ENCODE peak calls at places on chromosomes 2 and 18, in nine cellular contexts. One of them, this sample, is unnamed.

GRCh38 chr2:168599738-168600137 is 143.7 kb downstream of the CERS6 start:
- DNase-seq in cardiac muscle cell: no peak
- DNase-seq in heart left ventricle: no peak
- DNase-seq in GM10248: no peak
- DNase-seq in tibial nerve: no peak
- DNase-seq in brain microvascular endothelial cell: no peak
- DNase-seq in astrocyte: no peak
- DNase-seq in lower lobe of right lung: no peak
- DNase-seq in fibroblast of pulmonary artery: no peak
- DNase-seq in this sample: no peak

GRCh38 chr2:119263656-119264055 is 40.0 kb downstream of the STEAP3 start:
- DNase-seq in cardiac muscle cell: no peak
- DNase-seq in heart left ventricle: no peak
- DNase-seq in GM10248: no peak
- DNase-seq in tibial nerve: no peak
- DNase-seq in brain microvascular endothelial cell: no peak
- DNase-seq in astrocyte: no peak
- DNase-seq in lower lobe of right lung: no peak
- DNase-seq in fibroblast of pulmonary artery: no peak
- DNase-seq in this sample: no peak

GRCh38 chr2:72078773-72079172 is 68.9 kb downstream of the CYP26B1 start:
- DNase-seq in cardiac muscle cell: no peak
- DNase-seq in heart left ventricle: no peak
- DNase-seq in GM10248: no peak
- DNase-seq in tibial nerve: no peak
- DNase-seq in brain microvascular endothelial cell: no peak
- DNase-seq in astrocyte: no peak
- DNase-seq in lower lobe of right lung: no peak
- DNase-seq in fibroblast of pulmonary artery: no peak
- DNase-seq in this sample: no peak

GRCh38 chr2:240501531-240501991 is 56.2 kb downstream of the ANKMY1 start:
- DNase-seq in cardiac muscle cell: no peak
- DNase-seq in heart left ventricle: no peak
- DNase-seq in GM10248: no peak
- DNase-seq in tibial nerve: peak
- DNase-seq in brain microvascular endothelial cell: no peak
- DNase-seq in astrocyte: no peak
- DNase-seq in lower lobe of right lung: peak
- DNase-seq in fibroblast of pulmonary artery: no peak
- DNase-seq in this sample: no peak

GRCh38 chr18:47413327-47413726 is 161.9 kb upstream of the SKOR2 start:
- DNase-seq in cardiac muscle cell: peak
- DNase-seq in heart left ventricle: no peak
- DNase-seq in GM10248: no peak
- DNase-seq in tibial nerve: no peak
- DNase-seq in brain microvascular endothelial cell: no peak
- DNase-seq in astrocyte: no peak
- DNase-seq in lower lobe of right lung: no peak
- DNase-seq in fibroblast of pulmonary artery: no peak
- DNase-seq in this sample: no peak

GRCh38 chr2:209719034-209719433 is 52.6 kb upstream of the UNC80 start:
- DNase-seq in cardiac muscle cell: no peak
- DNase-seq in heart left ventricle: no peak
- DNase-seq in GM10248: no peak
- DNase-seq in tibial nerve: no peak
- DNase-seq in brain microvascular endothelial cell: no peak
- DNase-seq in astrocyte: no peak
- DNase-seq in lower lobe of right lung: no peak
- DNase-seq in fibroblast of pulmonary artery: no peak
- DNase-seq in this sample: no peak

GRCh38 chr2:18804540-18804939 is 215.2 kb upstream of the NT5C1B start:
- DNase-seq in cardiac muscle cell: no peak
- DNase-seq in heart left ventricle: no peak
- DNase-seq in GM10248: no peak
- DNase-seq in tibial nerve: no peak
- DNase-seq in brain microvascular endothelial cell: no peak
- DNase-seq in astrocyte: no peak
- DNase-seq in lower lobe of right lung: no peak
- DNase-seq in fibroblast of pulmonary artery: peak
- DNase-seq in this sample: peak

GRCh38 chr2:162967137-162967536 is 128.6 kb upstream of the KCNH7 start:
- DNase-seq in cardiac muscle cell: no peak
- DNase-seq in heart left ventricle: no peak
- DNase-seq in GM10248: no peak
- DNase-seq in tibial nerve: no peak
- DNase-seq in brain microvascular endothelial cell: no peak
- DNase-seq in astrocyte: no peak
- DNase-seq in lower lobe of right lung: no peak
- DNase-seq in fibroblast of pulmonary artery: no peak
- DNase-seq in this sample: no peak

GRCh38 chr2:232132179-232132578 is 170.7 kb downstream of the DIS3L2 start:
- DNase-seq in cardiac muscle cell: no peak
- DNase-seq in heart left ventricle: no peak
- DNase-seq in GM10248: no peak
- DNase-seq in tibial nerve: no peak
- DNase-seq in brain microvascular endothelial cell: no peak
- DNase-seq in astrocyte: no peak
- DNase-seq in lower lobe of right lung: no peak
- DNase-seq in fibroblast of pulmonary artery: no peak
- DNase-seq in this sample: no peak

GRCh38 chr2:221205103-221205502 is 367.0 kb downstream of the EPHA4 start:
- DNase-seq in cardiac muscle cell: no peak
- DNase-seq in heart left ventricle: no peak
- DNase-seq in GM10248: no peak
- DNase-seq in tibial nerve: no peak
- DNase-seq in brain microvascular endothelial cell: no peak
- DNase-seq in astrocyte: no peak
- DNase-seq in lower lobe of right lung: no peak
- DNase-seq in fibroblast of pulmonary artery: no peak
- DNase-seq in this sample: no peak

GRCh38 chr18:44630118-44630517 is 50.6 kb upstream of the SETBP1 start:
- DNase-seq in cardiac muscle cell: no peak
- DNase-seq in heart left ventricle: no peak
- DNase-seq in GM10248: no peak
- DNase-seq in tibial nerve: no peak
- DNase-seq in brain microvascular endothelial cell: no peak
- DNase-seq in astrocyte: no peak
- DNase-seq in lower lobe of right lung: no peak
- DNase-seq in fibroblast of pulmonary artery: no peak
- DNase-seq in this sample: no peak

GRCh38 chr18:75201936-75202335 is 7.0 kb downstream of the PTGR3 start:
- DNase-seq in cardiac muscle cell: no peak
- DNase-seq in heart left ventricle: no peak
- DNase-seq in GM10248: no peak
- DNase-seq in tibial nerve: no peak
- DNase-seq in brain microvascular endothelial cell: no peak
- DNase-seq in astrocyte: no peak
- DNase-seq in lower lobe of right lung: no peak
- DNase-seq in fibroblast of pulmonary artery: no peak
- DNase-seq in this sample: no peak

GRCh38 chr2:224584111-224584764 is 925 bp downstream of the CUL3 start:
- DNase-seq in cardiac muscle cell: peak
- DNase-seq in heart left ventricle: peak
- DNase-seq in GM10248: peak
- DNase-seq in tibial nerve: no peak
- DNase-seq in brain microvascular endothelial cell: peak
- DNase-seq in astrocyte: peak
- DNase-seq in lower lobe of right lung: peak
- DNase-seq in fibroblast of pulmonary artery: peak
- DNase-seq in this sample: peak

GRCh38 chr2:205612661-205613060 is 69.6 kb upstream of the NRP2 start:
- DNase-seq in cardiac muscle cell: peak
- DNase-seq in heart left ventricle: no peak
- DNase-seq in GM10248: peak
- DNase-seq in tibial nerve: no peak
- DNase-seq in brain microvascular endothelial cell: no peak
- DNase-seq in astrocyte: no peak
- DNase-seq in lower lobe of right lung: no peak
- DNase-seq in fibroblast of pulmonary artery: no peak
- DNase-seq in this sample: no peak

GRCh38 chr2:73202156-73203054 is at the start of gene NOTO:
- DNase-seq in cardiac muscle cell: peak
- DNase-seq in heart left ventricle: no peak
- DNase-seq in GM10248: no peak
- DNase-seq in tibial nerve: no peak
- DNase-seq in brain microvascular endothelial cell: no peak
- DNase-seq in astrocyte: no peak
- DNase-seq in lower lobe of right lung: no peak
- DNase-seq in fibroblast of pulmonary artery: peak
- DNase-seq in this sample: no peak
- TF ChIP-seq CTCF in cardiac muscle cell: no peak
- TF ChIP-seq CTCF in heart left ventricle: no peak
- TF ChIP-seq CTCF in GM10248: no peak
- TF ChIP-seq CTCF in tibial nerve: no peak
- TF ChIP-seq CTCF in brain microvascular endothelial cell: no peak
- TF ChIP-seq CTCF in astrocyte: no peak
- TF ChIP-seq CTCF in lower lobe of right lung: no peak
- TF ChIP-seq CTCF in fibroblast of pulmonary artery: no peak
- TF ChIP-seq CTCF in this sample: no peak

GRCh38 chr18:7872569-7872968 is 305.5 kb downstream of the PTPRM start:
- DNase-seq in cardiac muscle cell: peak
- DNase-seq in heart left ventricle: no peak
- DNase-seq in GM10248: no peak
- DNase-seq in tibial nerve: no peak
- DNase-seq in brain microvascular endothelial cell: peak
- DNase-seq in astrocyte: peak
- DNase-seq in lower lobe of right lung: no peak
- DNase-seq in fibroblast of pulmonary artery: peak
- DNase-seq in this sample: peak
- TF ChIP-seq CTCF in cardiac muscle cell: peak
- TF ChIP-seq CTCF in heart left ventricle: no peak
- TF ChIP-seq CTCF in GM10248: no peak
- TF ChIP-seq CTCF in tibial nerve: no peak
- TF ChIP-seq CTCF in brain microvascular endothelial cell: peak
- TF ChIP-seq CTCF in astrocyte: no peak
- TF ChIP-seq CTCF in lower lobe of right lung: no peak
- TF ChIP-seq CTCF in fibroblast of pulmonary artery: peak
- TF ChIP-seq CTCF in this sample: no peak

GRCh38 chr2:42385225-42385624 is 24.2 kb upstream of the COX7A2L start:
- DNase-seq in cardiac muscle cell: peak
- DNase-seq in heart left ventricle: no peak
- DNase-seq in GM10248: no peak
- DNase-seq in tibial nerve: no peak
- DNase-seq in brain microvascular endothelial cell: no peak
- DNase-seq in astrocyte: no peak
- DNase-seq in lower lobe of right lung: no peak
- DNase-seq in fibroblast of pulmonary artery: peak
- DNase-seq in this sample: no peak
- TF ChIP-seq CTCF in cardiac muscle cell: peak
- TF ChIP-seq CTCF in heart left ventricle: no peak
- TF ChIP-seq CTCF in GM10248: no peak
- TF ChIP-seq CTCF in tibial nerve: no peak
- TF ChIP-seq CTCF in brain microvascular endothelial cell: peak
- TF ChIP-seq CTCF in astrocyte: peak
- TF ChIP-seq CTCF in lower lobe of right lung: no peak
- TF ChIP-seq CTCF in fibroblast of pulmonary artery: peak
- TF ChIP-seq CTCF in this sample: peak

DNA sequence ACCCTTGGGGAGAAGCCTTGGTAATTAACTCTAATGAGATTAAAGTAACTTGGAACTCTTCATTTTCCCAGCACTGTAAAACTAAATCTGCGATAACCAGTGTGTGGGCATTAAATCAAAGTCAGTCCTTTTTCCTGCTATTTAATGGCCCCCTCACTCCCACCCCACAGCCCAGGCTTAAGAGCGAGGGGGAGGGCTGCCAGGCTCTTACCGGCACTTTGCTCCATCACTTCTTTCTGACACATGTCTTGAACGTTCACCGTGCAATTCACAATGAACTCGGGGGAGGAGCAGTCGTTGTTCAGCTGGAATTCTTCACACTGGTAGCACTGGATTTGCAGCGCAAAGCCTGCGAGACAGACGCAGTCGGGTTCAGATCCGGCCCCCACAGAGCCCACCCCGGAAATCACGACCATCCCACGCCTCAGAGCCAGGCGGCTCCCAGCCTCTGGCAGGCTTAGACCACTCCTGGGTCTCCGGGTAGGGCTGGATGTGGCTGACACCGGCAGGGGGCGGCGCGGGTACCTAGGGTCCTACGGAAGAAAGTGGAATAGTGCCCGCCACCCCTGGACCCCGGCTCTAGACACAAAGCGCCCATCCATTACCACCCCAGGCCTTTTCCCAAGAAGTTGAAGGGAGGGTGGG is 1.7 kb downstream of the LYPD1 start:
- DNase-seq in cardiac muscle cell: no peak
- DNase-seq in heart left ventricle: no peak
- DNase-seq in GM10248: no peak
- DNase-seq in tibial nerve: no peak
- DNase-seq in brain microvascular endothelial cell: peak
- DNase-seq in astrocyte: peak
- DNase-seq in lower lobe of right lung: no peak
- DNase-seq in fibroblast of pulmonary artery: no peak
- DNase-seq in this sample: peak
- TF ChIP-seq CTCF in cardiac muscle cell: peak
- TF ChIP-seq CTCF in heart left ventricle: no peak
- TF ChIP-seq CTCF in GM10248: no peak
- TF ChIP-seq CTCF in tibial nerve: no peak
- TF ChIP-seq CTCF in brain microvascular endothelial cell: peak
- TF ChIP-seq CTCF in astrocyte: peak
- TF ChIP-seq CTCF in lower lobe of right lung: no peak
- TF ChIP-seq CTCF in fibroblast of pulmonary artery: peak
- TF ChIP-seq CTCF in this sample: peak

This sample was measured in endothelial cell of umbilical vein.